ENCODE peak calls at places on chromosomes 16 and 17, in four cellular contexts. Y is EL, Q is ovary, N is astrocyte of the spinal cord. M is an unnamed sample.

GRCh38 chr16:704552-705380 is 835 bp downstream of the FBXL16 start:
- DNase-seq in N (no peak), Q (no peak), Y (no peak), M (no peak)

GRCh38 chr16:83205896-83206295 is 579.1 kb downstream of the CDH13 start:
- DNase-seq in Y (peak), N (peak), Q (no peak), M (peak)

GRCh38 chr17:59771093-59771492 is 63.6 kb downstream of the VMP1 start:
- DNase-seq in Q (no peak), N (no peak), Y (no peak), M (no peak)

GRCh38 chr16:89958068-89958467 is 9.5 kb downstream of the DEF8 start:
- DNase-seq in Y (peak), N (peak), Q (no peak), M (peak)

GRCh38 chr16:52561910-52562741 is 15.2 kb upstream of the TOX3 start:
- DNase-seq in Y (no peak), N (no peak), Q (no peak), M (no peak)

GRCh38 chr17:39617446-39618251 is 9.1 kb upstream of the PPP1R1B start:
- DNase-seq in Q (peak), Y (peak), N (no peak), M (peak)

GRCh38 chr16:67456383-67457140 is 24.4 kb downstream of the ATP6V0D1 start:
- DNase-seq in N (peak), Q (no peak), Y (peak), M (peak)

GRCh38 chr17:42233148-42233547 is 38.9 kb upstream of the GHDC start:
- DNase-seq in Y (peak), Q (no peak), N (no peak), M (peak)

GRCh38 chr17:45230787-45231480 is 9.2 kb downstream of the FMNL1 start:
- DNase-seq in N (no peak), Q (no peak), Y (peak), M (peak)

GRCh38 chr16:85575910-85576309 is 37.2 kb upstream of the GSE1 start:
- DNase-seq in Y (no peak), Q (no peak), N (no peak), M (no peak)

GRCh38 chr17:65041518-65041917 is 15.0 kb downstream of the GNA13 start:
- DNase-seq in Y (no peak), N (no peak), Q (no peak), M (no peak)

GRCh38 chr17:60231234-60231633 is 81.5 kb downstream of the CA4 start:
- DNase-seq in Q (no peak), N (peak), Y (peak), M (peak)

GRCh38 chr17:57114085-57114673 is 29.1 kb downstream of the AKAP1 start:
- DNase-seq in N (no peak), Q (peak), Y (peak), M (peak)

GRCh38 chr16:84933774-84934571 is 77.4 kb downstream of the ZDHHC7 start:
- DNase-seq in Y (peak), Q (peak), N (no peak), M (peak)

GRCh38 chr17:20189322-20189721 is 180.2 kb downstream of the SPECC1 start:
- DNase-seq in N (peak), Q (no peak), Y (peak), M (peak)

GRCh38 chr16:10037771-10038170 is 144.5 kb downstream of the GRIN2A start:
- DNase-seq in Y (peak), N (no peak), Q (no peak), M (peak)

GRCh38 chr17:50125420-50125997 is 4.5 kb downstream of the SAMD14 start:
- DNase-seq in N (no peak), Q (no peak), Y (no peak), M (no peak)

GRCh38 chr17:50931003-50931878 is 65.1 kb upstream of the TOB1 start:
- DNase-seq in Q (peak), Y (peak), N (peak), M (peak)

GRCh38 chr16:84916156-84916555 is 95.2 kb downstream of the ZDHHC7 start:
- DNase-seq in Y (no peak), Q (no peak), N (no peak), M (no peak)

GRCh38 chr17:81419333-81419885 is 24.2 kb downstream of the BAHCC1 start:
- DNase-seq in Q (peak), N (peak), Y (peak), M (peak)

GRCh38 chr17:67239597-67239996 is 5.4 kb downstream of the HELZ start:
- DNase-seq in N (peak), Q (no peak), Y (peak), M (peak)

GRCh38 chr17:30600830-30601494 is 123.8 kb downstream of the GOSR1 start:
- DNase-seq in N (peak), Q (peak), Y (peak), M (peak)

GRCh38 chr17:47705536-47706481 is 11.8 kb downstream of the TBKBP1 start:
- DNase-seq in Y (no peak), Q (no peak), N (no peak), M (no peak)

GRCh38 chr17:29155235-29155965 is 24.8 kb downstream of the MYO18A start:
- DNase-seq in Q (no peak), Y (peak), N (no peak), M (peak)

GRCh38 chr16:62033065-62033464 is 3.2 kb downstream of the CDH8 start:
- DNase-seq in N (no peak), Y (no peak), Q (no peak), M (no peak)

GRCh38 chr17:79043931-79044320 is 20.0 kb downstream of the C1QTNF1 start:
- DNase-seq in Q (no peak), N (no peak), Y (no peak), M (no peak)

GRCh38 chr17:79839363-79840203 is at the start of gene CBX4:
- DNase-seq in Q (peak), N (peak), Y (peak), M (peak)

GRCh38 chr16:49556252-49557069 is 182.9 kb downstream of the C16orf78 start:
- DNase-seq in N (peak), Y (no peak), Q (no peak), M (peak)

GRCh38 chr16:62665269-62665668 is 629.0 kb upstream of the CDH8 start:
- DNase-seq in N (no peak), Y (no peak), Q (no peak), M (no peak)

GRCh38 chr16:58299757-58300349 is 5.0 kb upstream of the PRSS54 start:
- DNase-seq in Y (peak), N (no peak), Q (no peak), M (peak)

GRCh38 chr16:15452456-15452855 is 18.1 kb downstream of the BMERB1 start:
- DNase-seq in Y (no peak), Q (no peak), N (no peak), M (no peak)

GRCh38 chr16:404971-405486 is 3.3 kb downstream of the DECR2 start:
- DNase-seq in N (no peak), Y (no peak), Q (no peak), M (no peak)

GRCh38 chr17:40319651-40320550 is 10.9 kb downstream of the RARA start:
- DNase-seq in N (no peak), Y (no peak), Q (peak), M (no peak)

GRCh38 chr17:59001158-59001814 is 105.4 kb downstream of the TRIM37 start:
- DNase-seq in Q (no peak), N (peak), Y (peak), M (peak)

GRCh38 chr16:67240506-67240905 is 6.8 kb downstream of the FHOD1 start:
- DNase-seq in Q (no peak), N (no peak), Y (peak), M (peak)

GRCh38 chr16:84138824-84139627 is 6.0 kb downstream of the HSDL1 start:
- DNase-seq in Q (no peak), Y (no peak), N (peak), M (no peak)

GRCh38 chr16:82990155-82990554 is 363.4 kb downstream of the CDH13 start:
- DNase-seq in N (peak), Q (no peak), Y (peak), M (peak)

GRCh38 chr17:83132251-83133081 is 53.1 kb downstream of the METRNL start:
- DNase-seq in Y (no peak), Q (no peak), N (no peak), M (no peak)

GRCh38 chr17:78895322-78895721 is 7.7 kb downstream of the CEP295NL start:
- DNase-seq in N (no peak), Q (no peak), Y (no peak), M (no peak)

GRCh38 chr16:70700101-70701020 is 14.5 kb upstream of the MTSS2 start:
- DNase-seq in N (peak), Q (no peak), Y (no peak), M (no peak)